ENCODE peak calls at places on chromosomes 12 and 14, in four cellular contexts. O, T, H and C are unnamed samples.
A peak's percentile ranks its signal among the peaks of the same experiment; 100 is the strongest.

GRCh38 chr12:96416033-96416790 is 16.0 kb upstream of the CDK17 start:
- DNase-seq in H (no peak), T (no peak), O (no peak), C (no peak)

GRCh38 chr14:66514206-66514605 is 6.3 kb downstream of the GPHN start:
- DNase-seq in H (no peak), O (no peak), T (no peak), C (no peak)

GRCh38 chr12:85279449-85280137 is 427 bp upstream of the ALX1 start:
- DNase-seq in T (peak; percentile 9), H (no peak), O (no peak), C (no peak)

GRCh38 chr12:115030017-115030416 is 346.0 kb upstream of the TBX3 start:
- DNase-seq in O (no peak), T (no peak), H (no peak), C (no peak)

GRCh38 chr12:64610660-64611429 is 550 bp downstream of the RASSF3 start:
- DNase-seq in O (peak; percentile 92), T (peak; percentile 65), H (peak; percentile 49), C (peak; percentile 61)

GRCh38 chr14:105315211-105315721 is 718 bp downstream of the PACS2 start:
- DNase-seq in H (peak; percentile 40), O (peak; percentile 81), T (peak; percentile 64), C (peak; percentile 44)

GRCh38 chr12:106084048-106084671 is 54.6 kb downstream of the NUAK1 start:
- DNase-seq in H (peak; percentile 57), T (no peak), O (no peak), C (no peak)

GRCh38 chr14:91048256-91048655 is 12.2 kb downstream of the RPS6KA5 start:
- DNase-seq in T (no peak), H (no peak), O (no peak), C (no peak)

GRCh38 chr14:81506512-81506911 is 27.1 kb downstream of the SEL1L start:
- DNase-seq in T (no peak), H (no peak), O (no peak), C (no peak)

GRCh38 chr14:65101631-65102440 is 481 bp downstream of the MAX start:
- DNase-seq in H (no peak), O (peak; percentile 60), T (peak; percentile 61), C (peak; percentile 38)

GRCh38 chr12:54560374-54560858 is 11.0 kb downstream of the PDE1B start:
- DNase-seq in H (peak; percentile 94), T (peak; percentile 85), O (peak; percentile 95), C (peak; percentile 86)

GRCh38 chr12:52233462-52234141 is 559 bp downstream of the KRT7 start:
- DNase-seq in O (no peak), H (no peak), T (peak; percentile 29), C (no peak)

GRCh38 chr12:7853557-7853956 is 19.2 kb downstream of the SLC2A14 start:
- DNase-seq in H (no peak), T (no peak), O (no peak), C (no peak)

GRCh38 chr12:104549820-104550480 is 93.2 kb downstream of the CHST11 start:
- DNase-seq in T (no peak), H (peak; percentile 15), O (no peak), C (no peak)

GRCh38 chr14:80543211-80543610 is 331.9 kb upstream of the DIO2 start:
- DNase-seq in T (no peak), O (no peak), H (no peak), C (no peak)

GRCh38 chr12:86148612-86149011 is 107.6 kb downstream of the MGAT4C start:
- DNase-seq in O (no peak), H (no peak), T (no peak), C (no peak)

GRCh38 chr14:104509673-104510072 is 69.9 kb upstream of the C14orf180 start:
- DNase-seq in T (no peak), H (no peak), O (no peak), C (no peak)

GRCh38 chr12:51635371-51635770 is 44.3 kb downstream of the SCN8A start:
- DNase-seq in T (no peak), O (no peak), H (no peak), C (no peak)

GRCh38 chr12:95637471-95638155 is 86.3 kb upstream of the USP44 start:
- DNase-seq in O (no peak), H (no peak), T (no peak), C (no peak)

GRCh38 chr12:103814436-103814835 is 26.6 kb downstream of the NT5DC3 start:
- DNase-seq in H (no peak), T (no peak), O (no peak), C (no peak)

GRCh38 chr12:13834241-13834640 is 147.2 kb downstream of the GRIN2B start:
- DNase-seq in H (no peak), T (no peak), O (no peak), C (no peak)

GRCh38 chr12:96195845-96196451 is 1.8 kb downstream of the ELK3 start:
- DNase-seq in T (no peak), O (no peak), H (peak; percentile 45), C (peak; percentile 26)

DNA sequence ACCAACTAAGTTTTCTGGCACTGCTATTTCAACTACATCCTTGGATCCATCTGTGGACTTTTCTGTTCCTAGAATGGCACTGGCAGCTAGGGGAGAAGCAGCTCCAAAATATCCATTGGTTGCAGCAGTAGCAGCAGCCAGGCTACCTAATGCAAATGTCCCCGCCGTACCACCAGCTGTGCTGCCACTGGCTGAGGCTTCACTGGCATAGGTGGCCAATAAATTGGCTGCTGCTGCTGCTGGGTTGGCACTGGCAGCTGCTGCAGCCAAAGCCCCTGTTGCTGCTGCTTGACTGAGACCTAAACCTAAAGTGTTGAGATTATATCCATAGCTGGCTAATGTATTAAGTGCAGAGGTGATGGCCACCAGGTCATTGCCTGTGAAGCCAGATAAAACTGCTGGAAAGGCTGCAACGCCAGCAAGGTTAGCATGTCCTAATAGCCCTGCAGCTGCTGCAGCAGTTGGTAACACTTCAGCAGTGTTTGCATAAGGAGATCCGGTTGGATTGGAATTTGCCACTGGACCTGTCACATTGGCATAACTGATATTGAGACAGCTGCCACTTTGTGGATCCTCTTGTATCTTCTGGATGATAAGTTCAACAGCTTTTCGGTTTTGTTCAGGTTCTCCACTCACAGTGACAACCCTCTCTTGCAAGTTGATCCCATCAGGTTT is 149.5 kb downstream of the NOVA1 start:
- DNase-seq in T (no peak), H (no peak), O (no peak), C (no peak)
- H3K9me3 ChIP-seq in T (no peaks in the 10 kb centered on the region), H (no peaks in the 10 kb centered on the region), O (no peaks in the 10 kb centered on the region), C (no peaks in the 10 kb centered on the region)

DNA sequence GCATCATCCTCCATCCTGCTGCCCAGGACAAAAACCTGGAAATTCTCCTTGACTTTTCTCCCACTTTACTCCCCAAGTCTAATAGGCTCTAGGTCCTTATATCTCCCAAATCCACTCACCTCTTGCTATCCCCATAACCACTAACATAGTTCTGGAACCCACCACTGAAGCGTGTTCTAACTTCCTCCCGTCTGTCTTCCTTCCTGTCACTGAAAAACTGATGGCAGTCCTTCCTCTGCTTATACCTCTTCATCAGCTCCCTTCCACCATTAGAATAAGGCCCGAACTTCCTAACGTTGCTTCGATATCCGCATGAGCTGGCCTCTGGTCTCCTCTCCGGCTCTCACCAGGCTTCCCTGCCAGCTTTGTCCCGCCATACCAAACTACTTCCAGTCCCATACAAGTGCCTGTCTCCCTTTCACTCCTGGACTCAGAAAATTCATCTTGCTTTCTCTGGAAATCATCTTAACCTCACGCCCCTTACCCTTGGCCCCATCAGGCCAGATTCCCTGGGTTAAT is 63.0 kb upstream of the BCL2L14 start:
- DNase-seq in T (no peak), H (no peak), O (no peak), C (no peak)
- H3K4me3 ChIP-seq in T (no peak overlapping the region), H (no peak overlapping the region), O (no peak overlapping the region), C (no peak overlapping the region)

GRCh38 chr12:132306885-132307191 is 22.6 kb downstream of the GALNT9 start:
- DNase-seq in H (no peak), O (no peak), T (peak; percentile 2), C (no peak)
- H3K9me3 ChIP-seq in H (peaks cover 6% of the 10 kb centered on the region), O (peaks cover 28% of the 10 kb centered on the region), T (no peaks in the 10 kb centered on the region), C (no peaks in the 10 kb centered on the region)

DNA sequence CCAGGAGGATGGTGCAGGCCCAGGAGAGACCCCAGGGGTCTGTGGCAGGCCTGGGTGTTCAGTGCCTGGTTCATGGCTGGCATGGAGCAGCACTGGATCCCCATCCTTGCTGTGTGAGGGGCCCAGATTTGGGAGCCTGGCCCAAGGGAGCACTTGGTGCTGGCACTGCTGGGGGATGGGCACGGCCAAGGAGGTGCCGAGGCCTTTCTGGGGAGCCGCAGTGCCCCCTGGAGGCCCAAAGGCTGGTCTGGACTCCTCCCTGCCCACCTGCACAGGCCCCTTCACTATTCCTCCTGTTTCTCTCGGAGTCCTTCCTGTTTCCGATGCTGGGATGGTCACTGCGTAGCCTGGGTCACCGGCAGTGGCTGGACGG is 48.6 kb downstream of the LRCOL1 start:
- DNase-seq in O (peak; percentile 57), H (peak; percentile 75), T (no peak), C (no peak)
- H3K4me3 ChIP-seq in O (no peak overlapping the region), H (no peak overlapping the region), T (no peak overlapping the region), C (no peak overlapping the region)